ENCODE peak calls at places on chromosomes 5 and 9, in six cellular contexts. T, X, H, K, O and D are unnamed samples.

GRCh38 chr9:8521112-8521511 is 721.5 kb upstream of the DMAC1 start:
- DNase-seq in T (no peak), O (no peak), H (no peak), X (no peak), K (no peak), D (no peak)

GRCh38 chr9:14031015-14031414 is 282.9 kb downstream of the NFIB start:
- DNase-seq in H (no peak), X (no peak), K (no peak), T (no peak), O (peak), D (peak)

GRCh38 chr9:112545237-112545636 is 58.6 kb downstream of the KIAA1958 start:
- DNase-seq in K (no peak), X (no peak), T (no peak), O (no peak), H (no peak), D (no peak)

GRCh38 chr9:87675466-87675865 is 50.5 kb upstream of the CTSL start:
- DNase-seq in T (no peak), O (no peak), K (no peak), H (no peak), X (no peak), D (no peak)

GRCh38 chr5:37710965-37711364 is 128.9 kb downstream of the GDNF start:
- DNase-seq in T (no peak), K (no peak), H (no peak), X (no peak), O (no peak), D (no peak)

GRCh38 chr5:31794009-31794408 is 155.1 kb downstream of the PDZD2 start:
- DNase-seq in H (no peak), T (no peak), O (no peak), K (no peak), X (no peak), D (no peak)

GRCh38 chr5:73415617-73416016 is 33.0 kb downstream of the FOXD1 start:
- DNase-seq in O (no peak), K (no peak), H (no peak), T (no peak), X (no peak), D (no peak)

GRCh38 chr9:108636023-108636422 is 219.8 kb downstream of the ACTL7B start:
- DNase-seq in K (no peak), T (no peak), X (peak), H (no peak), O (no peak), D (no peak)